ENCODE peak calls at places on chromosomes 4 and X, in five cellular contexts. D is A549; S is left ventricle myocardium inferior; X is GM13976; M is CD4-positive, alpha-beta T cell. C is an unnamed sample.
A peak's percentile ranks its signal among the peaks of the same experiment; 100 is the strongest.

GRCh38 chrX:45788315-45788714 is 587.6 kb upstream of the DIPK2B start:
- DNase-seq in D (no peak), S (no peak), X (no peak), M (no peak), C (no peak)

GRCh38 chr4:185361872-185362271 is 33.9 kb downstream of the LRP2BP start:
- DNase-seq in D (no peak), S (no peak), X (no peak), M (no peak), C (no peak)

GRCh38 chr4:171203425-171203824 is 609.8 kb upstream of the GALNTL6 start:
- DNase-seq in D (no peak), S (no peak), X (no peak), M (no peak), C (no peak)

GRCh38 chrX:24767557-24767956 is 73.8 kb downstream of the POLA1 start:
- DNase-seq in D (no peak), S (no peak), X (no peak), M (no peak), C (no peak)

GRCh38 chr4:148978301-148978700 is 536.1 kb upstream of the NR3C2 start:
- DNase-seq in D (no peak), S (no peak), X (no peak), M (no peak), C (no peak)

GRCh38 chr4:16684083-16684482 is 214.4 kb downstream of the LDB2 start:
- DNase-seq in D (no peak), S (no peak), X (no peak), M (no peak), C (no peak)

GRCh38 chr4:3307486-3307885 is 14.7 kb downstream of the RGS12 start:
- DNase-seq in D (no peak), S (no peak), X (no peak), M (no peak), C (no peak)

GRCh38 chrX:9595131-9595530 is 130.3 kb downstream of the TBL1X start:
- DNase-seq in D (no peak), S (no peak), X (no peak), M (no peak), C (no peak)

GRCh38 chr4:11418610-11419009 is 10.1 kb downstream of the HS3ST1 start:
- DNase-seq in D (no peak), S (no peak), X (no peak), M (no peak), C (no peak)

GRCh38 chr4:152259866-152260265 is 276.0 kb downstream of the FBXW7 start:
- DNase-seq in D (no peak), S (no peak), X (no peak), M (no peak), C (no peak)

GRCh38 chrX:153934473-153935325 is at the start of gene NAA10:
- DNase-seq in D (peak; percentile 72), S (peak; percentile 76), X (peak; percentile 94), M (no peak), C (no peak)

GRCh38 chr4:172709376-172709775 is 459.2 kb upstream of the GALNT7 start:
- DNase-seq in D (no peak), S (no peak), X (no peak), M (no peak), C (no peak)

GRCh38 chr4:82739292-82740190 is 59.1 kb downstream of the SCD5 start:
- DNase-seq in D (peak; percentile 70), S (peak; percentile 63), X (peak; percentile 81), M (peak; percentile 29), C (peak; percentile 83)

GRCh38 chr4:8640816-8641215 is 48.3 kb downstream of the CPZ start:
- DNase-seq in D (no peak), S (peak; percentile 5), X (no peak), M (no peak), C (no peak)

GRCh38 chr4:58188313-58188712 is 1078.1 kb upstream of the IGFBP7 start:
- DNase-seq in D (no peak), S (no peak), X (no peak), M (no peak), C (no peak)

GRCh38 chrX:41828821-41829220 is 94.5 kb downstream of the CASK start:
- DNase-seq in D (no peak), S (no peak), X (no peak), M (no peak), C (no peak)

GRCh38 chr4:88963817-88964216 is 93.2 kb downstream of the FAM13A start:
- DNase-seq in D (peak; percentile 3), S (no peak), X (no peak), M (no peak), C (no peak)

GRCh38 chr4:2545321-2546013 is 9.0 kb downstream of the FAM193A start:
- DNase-seq in D (no peak), S (no peak), X (no peak), M (no peak), C (no peak)

GRCh38 chr4:21733894-21734630 is 214.5 kb downstream of the KCNIP4 start:
- DNase-seq in D (no peak), S (no peak), X (no peak), M (no peak), C (no peak)

GRCh38 chr4:90990298-90990697 is 863.1 kb downstream of the CCSER1 start:
- DNase-seq in D (no peak), S (no peak), X (no peak), M (no peak), C (no peak)

GRCh38 chr4:118281611-118282442 is 71.0 kb downstream of the PRSS12 start:
- DNase-seq in D (no peak), S (no peak), X (no peak), M (no peak), C (no peak)

GRCh38 chrX:47316276-47317025 is 53.9 kb upstream of the ZNF157 start:
- DNase-seq in D (no peak), S (no peak), X (no peak), M (no peak), C (peak; percentile 50)

GRCh38 chrX:47313056-47313455 is 57.3 kb upstream of the ZNF157 start:
- DNase-seq in D (no peak), S (no peak), X (no peak), M (no peak), C (no peak)

DNA sequence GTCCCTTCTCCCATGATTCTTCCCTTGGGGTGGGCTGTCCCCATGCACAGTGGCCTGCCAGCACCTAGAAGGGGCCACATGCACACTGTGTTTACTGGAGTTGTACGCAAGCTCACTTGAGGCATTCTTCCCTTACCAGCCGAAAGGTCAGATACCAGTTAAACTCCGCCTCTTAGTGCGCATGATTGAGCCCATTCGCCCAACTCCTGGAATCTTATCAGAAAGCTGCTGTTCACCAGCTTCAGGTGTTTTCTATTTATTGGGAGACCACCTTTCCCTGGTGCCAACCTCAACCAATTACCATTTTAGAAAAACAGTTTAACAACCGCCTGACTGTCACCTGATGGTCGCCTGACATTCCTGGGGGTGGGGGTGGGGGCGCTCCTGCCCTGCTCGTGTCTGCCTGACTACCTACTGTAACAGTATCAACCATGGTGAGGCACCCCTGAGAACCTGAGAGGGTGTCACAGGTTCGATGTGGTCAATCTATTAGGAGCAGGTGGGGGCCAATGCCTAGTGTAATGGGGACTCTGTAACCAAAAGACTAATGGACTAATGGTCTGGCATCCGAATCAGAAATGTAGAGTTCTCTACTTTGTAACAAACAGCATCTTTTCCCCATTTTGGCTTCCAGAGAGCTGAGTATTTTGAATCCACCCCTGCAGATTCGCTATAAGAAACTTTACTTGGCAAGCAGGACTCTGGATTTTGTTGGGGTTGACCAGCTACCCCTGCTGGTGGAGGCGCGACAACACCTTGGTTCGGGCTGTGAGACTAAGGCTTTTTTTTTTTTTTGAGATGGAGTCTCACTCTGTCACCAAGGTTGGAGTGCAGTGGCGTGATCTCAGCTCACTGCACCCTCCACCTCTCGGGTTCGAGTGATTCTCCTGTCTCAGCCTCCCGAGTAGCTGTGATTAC is 58.3 kb upstream of the ZNF157 start:
- DNase-seq in D (peak; percentile 30), S (no peak), X (peak; percentile 60), M (peak; percentile 31), C (peak; percentile 32)
- TF ChIP-seq CTCF in D (peak; percentile 48), S (peak; percentile 34), X (peak; percentile 35), M (peak; percentile 46), C (peak; percentile 61)

DNA sequence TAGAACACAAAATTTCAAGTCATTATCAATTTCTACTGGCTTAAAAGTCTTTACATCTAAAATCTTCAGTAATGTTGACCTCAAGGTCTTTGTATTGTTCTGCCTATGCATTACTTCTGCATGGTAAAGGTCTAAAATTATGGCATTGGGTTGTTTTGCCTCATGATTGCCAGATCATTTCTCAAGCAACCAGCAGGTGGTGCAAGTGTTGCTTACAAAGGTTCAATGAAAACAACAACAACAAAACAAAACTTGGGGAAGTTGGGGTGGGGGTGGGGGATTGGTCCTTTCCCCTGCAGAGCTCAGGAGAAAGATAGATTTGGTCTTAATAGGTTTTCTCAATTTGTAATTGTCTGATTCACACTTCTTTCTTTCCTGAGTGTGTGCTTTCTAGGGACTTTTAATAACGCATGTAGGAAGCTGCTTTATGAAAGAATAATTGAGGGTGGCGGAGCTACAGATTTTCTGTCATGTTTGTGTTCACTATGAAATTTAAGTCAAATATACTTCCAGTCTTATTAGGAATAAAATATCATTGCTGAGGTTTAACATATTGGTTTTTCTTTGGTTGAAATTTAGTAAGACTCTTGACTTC is 145.1 kb downstream of the COL4A5 start:
- DNase-seq in D (peak; percentile 1), S (no peak), X (peak; percentile 2), M (no peak), C (peak; percentile 30)
- TF ChIP-seq CTCF in D (peak; percentile 34), S (peak; percentile 19), X (peak; percentile 50), M (no peak), C (peak; percentile 63)

GRCh38 chr4:38965866-38966265 is 66.3 kb downstream of the TMEM156 start:
- DNase-seq in D (no peak), S (no peak), X (no peak), M (no peak), C (no peak)

GRCh38 chr4:38968668-38969067 is 63.5 kb downstream of the TMEM156 start:
- DNase-seq in D (no peak), S (no peak), X (no peak), M (no peak), C (no peak)

GRCh38 chr4:38964942-38965775 is 67.0 kb downstream of the TMEM156 start:
- DNase-seq in D (no peak), S (no peak), X (no peak), M (no peak), C (no peak)

DNA sequence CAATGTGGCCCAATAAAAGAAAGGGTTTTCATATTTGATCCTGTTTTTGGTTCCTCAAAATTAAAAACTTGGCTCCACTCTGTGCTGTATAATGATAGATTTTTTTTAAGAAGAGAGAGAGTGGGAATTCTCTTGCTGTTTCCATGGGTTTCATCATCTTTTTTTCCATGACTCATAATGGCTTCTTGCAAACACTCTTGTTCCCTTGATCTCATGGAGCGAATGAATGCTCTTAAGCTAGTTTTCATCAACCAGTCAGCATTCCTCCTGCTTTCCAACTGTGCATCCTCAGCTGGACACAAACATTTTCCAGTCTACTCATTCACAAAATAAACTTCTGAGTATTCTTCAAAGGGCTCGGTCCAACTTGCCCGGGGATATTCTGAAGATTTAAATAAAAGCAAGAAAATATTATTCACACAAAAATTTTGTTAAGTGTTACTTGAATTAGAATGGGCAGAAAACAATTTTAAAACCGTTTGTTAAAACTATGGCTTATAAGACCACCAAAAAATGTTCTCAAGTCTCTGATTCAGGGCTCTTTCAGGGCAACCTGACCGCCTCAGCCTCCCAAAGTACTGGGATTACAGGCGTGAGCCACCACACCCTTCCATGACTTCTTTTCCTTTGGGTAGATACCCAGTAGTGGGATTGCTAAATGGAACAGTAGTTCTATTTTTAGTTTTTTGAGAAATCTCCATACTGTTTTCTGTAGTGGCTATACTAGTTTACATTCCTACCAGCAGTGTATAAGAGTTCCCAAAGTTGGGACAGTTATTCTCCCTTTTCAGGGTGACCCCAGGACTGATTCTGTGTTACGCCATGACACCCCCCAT is 64.7 kb downstream of the TMEM156 start:
- DNase-seq in D (no peak), S (no peak), X (no peak), M (no peak), C (no peak)
- TF ChIP-seq CTCF in D (no peak), S (no peak), X (no peak), M (no peak), C (no peak)

GRCh38 chr4:163172666-163173065 is 6.0 kb upstream of the NAF1 start:
- DNase-seq in D (no peak), S (no peak), X (no peak), M (no peak), C (no peak)
- TF ChIP-seq CTCF in D (no peak), S (no peak), X (no peak), M (no peak), C (no peak)